ENCODE peak calls at places on chromosomes 11 and 22, in ten cellular contexts. M is ovary; S is body of pancreas; A is pancreas; V is adrenal gland; N is breast epithelium; X is lower lobe of right lung; R is CD8-positive, alpha-beta T cell; B is caudate nucleus; F is IMR-90. C is an unnamed sample.

GRCh38 chr22:21646608-21647590 is 4.8 kb downstream of the SDF2L1 start:
- DNase-seq in M (peak; percentile 74), S (peak; percentile 86), A (peak; percentile 77), V (peak; percentile 91), N (peak; percentile 73), X (peak; percentile 74), R (peak; percentile 84), B (peak; percentile 36), F (peak; percentile 74), C (peak; percentile 71)

GRCh38 chr11:125561924-125562323 is 7.4 kb upstream of the EI24 start:
- DNase-seq in M (no peak), S (no peak), A (no peak), V (no peak), N (no peak), X (no peak), R (no peak), B (no peak), F (no peak), C (no peak)

GRCh38 chr11:1557904-1558831 is 13.9 kb downstream of the DUSP8 start:
- DNase-seq in M (no peak), S (peak; percentile 81), A (peak; percentile 82), V (peak; percentile 82), N (no peak), X (peak; percentile 63), R (no peak), B (no peak), F (peak; percentile 84), C (no peak)

GRCh38 chr11:118806400-118806799 is 15.4 kb upstream of the DDX6 start:
- DNase-seq in M (no peak), S (no peak), A (no peak), V (no peak), N (no peak), X (no peak), R (no peak), B (no peak), F (no peak), C (no peak)

GRCh38 chr11:102552447-102553200 is 22.1 kb upstream of the MMP7 start:
- DNase-seq in M (no peak), S (peak; percentile 21), A (no peak), V (no peak), N (no peak), X (no peak), R (no peak), B (no peak), F (peak; percentile 65), C (no peak)

GRCh38 chr11:106378513-106379179 is 301.2 kb downstream of the AASDHPPT start:
- DNase-seq in M (no peak), S (no peak), A (no peak), V (no peak), N (no peak), X (no peak), R (no peak), B (no peak), F (no peak), C (no peak)

GRCh38 chr22:45647532-45648225 is 24.0 kb upstream of the ATXN10 start:
- DNase-seq in M (no peak), S (no peak), A (no peak), V (no peak), N (peak; percentile 34), X (no peak), R (no peak), B (no peak), F (no peak), C (no peak)

GRCh38 chr11:75547617-75548054 is 14.4 kb upstream of the SERPINH1 start:
- DNase-seq in M (peak; percentile 83), S (peak; percentile 77), A (peak; percentile 61), V (peak; percentile 84), N (no peak), X (peak; percentile 78), R (peak; percentile 56), B (peak; percentile 36), F (peak; percentile 65), C (no peak)

GRCh38 chr11:124801014-124801413 is 808 bp upstream of the MSANTD2 start:
- DNase-seq in M (no peak), S (no peak), A (no peak), V (peak; percentile 28), N (no peak), X (no peak), R (no peak), B (no peak), F (peak; percentile 39), C (no peak)

GRCh38 chr11:74055938-74056337 is 47.1 kb upstream of the UCP3 start:
- DNase-seq in M (no peak), S (no peak), A (no peak), V (no peak), N (no peak), X (no peak), R (no peak), B (no peak), F (peak; percentile 88), C (no peak)

GRCh38 chr11:110184974-110185597 is 91.9 kb downstream of the ZC3H12C start:
- DNase-seq in M (no peak), S (peak; percentile 83), A (peak; percentile 53), V (peak; percentile 83), N (no peak), X (no peak), R (no peak), B (no peak), F (peak; percentile 83), C (no peak)

GRCh38 chr11:33690290-33691050 is 10.2 kb downstream of the C11orf91 start:
- DNase-seq in M (peak; percentile 51), S (peak; percentile 50), A (peak; percentile 30), V (peak; percentile 41), N (no peak), X (no peak), R (no peak), B (no peak), F (peak; percentile 99), C (no peak)

DNA sequence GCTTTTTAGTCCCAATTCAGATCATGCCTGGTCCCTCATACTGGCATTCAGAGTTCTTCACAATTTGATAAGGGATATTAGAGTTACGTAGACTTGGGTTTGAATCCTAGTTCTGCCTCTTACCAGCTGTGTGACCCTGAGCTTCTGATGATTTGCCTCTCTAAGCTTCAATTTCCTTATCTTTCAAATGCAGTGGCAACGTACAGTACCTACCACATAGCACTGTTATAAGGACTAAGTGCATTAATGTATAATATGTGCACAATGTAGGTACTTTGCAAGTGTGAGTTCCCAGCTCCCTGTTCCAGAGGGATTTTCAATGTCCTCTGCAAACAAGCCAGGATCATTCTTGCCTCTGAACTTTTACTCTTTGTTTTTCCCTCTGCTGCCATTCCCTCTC is 7.3 kb downstream of the RHOG start:
- DNase-seq in M (no peak), S (no peak), A (no peak), V (no peak), N (no peak), X (no peak), R (no peak), B (no peak), F (no peak), C (no peak)
- H3K27ac ChIP-seq in M (no peak overlapping the region), S (no peak overlapping the region), A (no peak overlapping the region), V (no peak overlapping the region), N (no peak overlapping the region), X (peak overlapping the region; percentile 66), R (peak overlapping the region; percentile 6), B (no peak overlapping the region), F (no peak overlapping the region), C (peak overlapping the region; percentile 31)

GRCh38 chr22:20112623-20113511 is 3.0 kb upstream of the RANBP1 start:
- DNase-seq in M (peak; percentile 26), S (no peak), A (peak; percentile 36), V (no peak), N (no peak), X (peak; percentile 42), R (no peak), B (no peak), F (no peak), C (no peak)

GRCh38 chr22:20110359-20110985 is 5.4 kb upstream of the RANBP1 start:
- DNase-seq in M (peak; percentile 14), S (no peak), A (peak; percentile 22), V (no peak), N (no peak), X (no peak), R (no peak), B (no peak), F (no peak), C (no peak)

GRCh38 chr22:20111045-20111688 is 4.7 kb upstream of the RANBP1 start:
- DNase-seq in M (peak; percentile 10), S (no peak), A (peak; percentile 23), V (no peak), N (no peak), X (peak; percentile 44), R (no peak), B (no peak), F (peak; percentile 5), C (no peak)

GRCh38 chr22:20113551-20114310 is 2.2 kb upstream of the RANBP1 start:
- DNase-seq in M (peak; percentile 26), S (no peak), A (peak; percentile 44), V (no peak), N (no peak), X (no peak), R (no peak), B (no peak), F (no peak), C (no peak)

DNA sequence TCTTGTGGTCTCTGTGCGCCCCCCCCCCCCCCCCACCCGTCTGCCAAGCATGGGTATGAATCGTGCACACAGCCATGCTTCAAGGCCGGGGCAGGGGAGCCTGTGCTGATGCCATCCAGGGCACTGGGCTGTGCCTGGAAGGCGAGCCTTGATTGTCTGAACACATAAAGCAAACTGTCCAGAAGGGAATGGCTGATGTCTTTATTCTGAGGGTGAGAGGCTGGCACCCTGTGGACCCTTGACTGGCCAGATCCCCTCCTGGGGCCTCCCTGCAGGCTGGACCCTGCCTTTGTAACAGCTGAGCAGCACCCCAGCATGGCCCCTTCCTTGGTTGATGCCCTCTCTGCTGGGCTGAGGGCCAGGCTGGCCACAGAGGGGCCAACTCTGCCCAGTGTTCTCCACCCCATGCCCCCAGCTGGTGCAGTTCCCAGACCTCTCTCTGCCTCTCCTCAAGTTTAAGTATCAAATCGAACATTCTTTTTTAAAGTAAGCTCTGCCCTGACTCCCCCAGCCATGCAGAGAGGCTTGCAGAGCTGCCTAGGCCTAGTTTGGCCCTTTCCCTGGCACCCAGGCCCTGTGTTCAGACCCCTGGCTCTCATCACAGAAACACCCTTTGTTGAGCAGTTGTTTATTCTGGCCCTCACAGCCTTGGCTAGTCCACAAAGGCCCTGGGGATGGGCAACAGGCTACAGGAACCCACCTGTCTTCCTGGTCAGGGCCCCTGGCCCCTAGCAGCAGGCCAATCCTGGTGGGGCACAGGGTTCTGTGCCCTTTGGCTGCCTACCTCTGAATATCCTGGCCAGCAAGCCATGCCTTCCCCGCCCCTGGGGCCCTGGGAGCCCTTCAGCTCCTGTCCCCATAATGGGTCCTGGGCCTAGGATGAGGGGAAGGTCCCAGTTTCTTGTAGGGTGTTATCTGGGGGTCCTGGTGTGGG is 3.9 kb upstream of the RANBP1 start:
- DNase-seq in M (peak; percentile 18), S (peak; percentile 74), A (peak; percentile 62), V (peak; percentile 55), N (no peak), X (peak; percentile 35), R (no peak), B (no peak), F (no peak), C (no peak)
- H3K27ac ChIP-seq in M (no peak overlapping the region), S (peak overlapping the region; percentile 72), A (peak overlapping the region; percentile 35), V (no peak overlapping the region), N (no peak overlapping the region), X (no peak overlapping the region), R (no peak overlapping the region), B (peak overlapping the region; percentile 80), F (no peak overlapping the region), C (peak overlapping the region; percentile 37)

GRCh38 chr11:47553417-47553746 is 450 bp upstream of the CELF1 start:
- DNase-seq in M (no peak), S (no peak), A (no peak), V (peak; percentile 36), N (no peak), X (no peak), R (no peak), B (no peak), F (no peak), C (no peak)
- H3K27ac ChIP-seq in M (peak overlapping the region; percentile 75), S (peak overlapping the region; percentile 37), A (no peak overlapping the region), V (peak overlapping the region; percentile 92), N (peak overlapping the region; percentile 94), X (peak overlapping the region; percentile 91), R (peak overlapping the region; percentile 28), B (peak overlapping the region; percentile 89), F (peak overlapping the region; percentile 37), C (no peak overlapping the region)

GRCh38 chr11:38498721-38499120 is 1900.7 kb upstream of the RAG2 start:
- DNase-seq in M (no peak), S (no peak), A (no peak), V (no peak), N (no peak), X (no peak), R (no peak), B (no peak), F (no peak), C (no peak)
- H3K27ac ChIP-seq in M (no peak overlapping the region), S (no peak overlapping the region), A (no peak overlapping the region), V (no peak overlapping the region), N (no peak overlapping the region), X (no peak overlapping the region), R (no peak overlapping the region), B (no peak overlapping the region), F (no peak overlapping the region), C (no peak overlapping the region)